ENCODE peak calls at places on chromosome 5, in four cellular contexts. One of them, this sample, is unnamed.

GRCh38 chr5:124841829-124842712 is 95.6 kb upstream of the ZNF608 start:
- DNase-seq in foreskin fibroblast: peak; percentile 33
- DNase-seq in left ventricle myocardium inferior: peak; percentile 22
- DNase-seq in CD8-positive, alpha-beta T cell: no peak
- DNase-seq in this sample: peak; percentile 6

GRCh38 chr5:15255601-15256000 is 244.4 kb upstream of the FBXL7 start:
- DNase-seq in CD8-positive, alpha-beta T cell: no peak
- DNase-seq in foreskin fibroblast: no peak
- DNase-seq in left ventricle myocardium inferior: no peak
- DNase-seq in this sample: peak; percentile 72

GRCh38 chr5:150272531-150272930 is 17.0 kb downstream of the CAMK2A start:
- DNase-seq in left ventricle myocardium inferior: no peak
- DNase-seq in CD8-positive, alpha-beta T cell: no peak
- DNase-seq in foreskin fibroblast: peak; percentile 43
- DNase-seq in this sample: peak; percentile 68

GRCh38 chr5:164289526-164289925 is 784.1 kb downstream of the MAT2B start:
- DNase-seq in CD8-positive, alpha-beta T cell: no peak
- DNase-seq in foreskin fibroblast: no peak
- DNase-seq in left ventricle myocardium inferior: no peak
- DNase-seq in this sample: no peak

GRCh38 chr5:126777974-126778674 is 1.2 kb downstream of the LMNB1 start:
- DNase-seq in foreskin fibroblast: peak; percentile 97
- DNase-seq in CD8-positive, alpha-beta T cell: peak; percentile 92
- DNase-seq in left ventricle myocardium inferior: peak; percentile 84
- DNase-seq in this sample: peak; percentile 96

GRCh38 chr5:112142769-112143270 is 276.3 kb downstream of the EPB41L4A start:
- DNase-seq in foreskin fibroblast: peak; percentile 49
- DNase-seq in CD8-positive, alpha-beta T cell: no peak
- DNase-seq in left ventricle myocardium inferior: no peak
- DNase-seq in this sample: no peak

GRCh38 chr5:73188764-73189521 is 15.9 kb downstream of the TMEM174 start:
- DNase-seq in left ventricle myocardium inferior: no peak
- DNase-seq in foreskin fibroblast: no peak
- DNase-seq in CD8-positive, alpha-beta T cell: no peak
- DNase-seq in this sample: peak; percentile 47

GRCh38 chr5:137791387-137791786 is 37.2 kb upstream of the HNRNPA0 start:
- DNase-seq in CD8-positive, alpha-beta T cell: no peak
- DNase-seq in foreskin fibroblast: no peak
- DNase-seq in left ventricle myocardium inferior: no peak
- DNase-seq in this sample: no peak

GRCh38 chr5:82806513-82806912 is 270.7 kb downstream of the TMEM167A start:
- DNase-seq in foreskin fibroblast: no peak
- DNase-seq in left ventricle myocardium inferior: no peak
- DNase-seq in CD8-positive, alpha-beta T cell: no peak
- DNase-seq in this sample: no peak

DNA sequence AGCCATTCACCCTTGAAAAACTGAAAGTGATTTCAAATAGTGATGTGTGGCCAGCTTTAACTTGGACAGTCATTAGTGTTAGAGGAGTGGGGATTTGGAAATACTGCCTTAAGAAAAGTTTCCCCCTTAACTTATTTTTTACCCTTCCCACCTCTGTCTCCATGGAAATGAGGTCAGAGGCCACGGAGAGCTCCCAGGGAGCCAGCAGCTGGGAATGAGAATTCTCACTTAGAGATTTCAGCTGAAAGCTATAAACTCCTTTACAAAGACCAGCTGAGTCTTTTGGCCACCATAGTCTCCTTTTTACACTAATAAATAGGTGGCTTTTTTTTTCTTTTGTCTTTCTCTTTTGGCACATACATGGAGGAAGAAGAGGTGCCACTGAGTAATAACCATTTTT is 45.7 kb upstream of the PIK3R1 start:
- DNase-seq in left ventricle myocardium inferior: peak; percentile 39
- DNase-seq in CD8-positive, alpha-beta T cell: no peak
- DNase-seq in foreskin fibroblast: no peak
- DNase-seq in this sample: peak; percentile 61
- H3K4me3 ChIP-seq in left ventricle myocardium inferior: no peak overlapping the region
- H3K4me3 ChIP-seq in CD8-positive, alpha-beta T cell: no peak overlapping the region
- H3K4me3 ChIP-seq in foreskin fibroblast: no peak overlapping the region
- H3K4me3 ChIP-seq in this sample: no peak overlapping the region

DNA sequence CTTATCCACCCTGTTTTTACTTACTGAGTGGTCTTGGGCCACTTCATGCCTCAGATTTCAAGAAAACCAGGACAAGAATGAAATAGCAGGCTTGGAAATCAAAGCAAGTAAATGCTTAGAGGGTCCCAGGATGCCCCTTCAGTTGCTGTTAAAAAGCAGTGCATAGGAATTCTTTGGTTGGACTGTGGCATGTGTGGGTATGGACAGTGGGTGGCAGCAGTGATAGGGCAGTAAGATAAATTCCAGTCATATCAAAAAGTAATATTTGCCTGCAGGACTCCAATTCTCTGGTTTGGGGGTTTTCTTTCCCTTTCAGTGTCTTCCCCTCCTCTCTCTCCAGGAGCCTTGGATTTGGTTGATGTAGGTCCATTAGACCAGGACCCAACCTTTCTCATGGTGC is 306.7 kb upstream of the CLINT1 start:
- DNase-seq in CD8-positive, alpha-beta T cell: no peak
- DNase-seq in left ventricle myocardium inferior: no peak
- DNase-seq in foreskin fibroblast: no peak
- DNase-seq in this sample: no peak
- TF ChIP-seq CTCF in CD8-positive, alpha-beta T cell: no peak
- TF ChIP-seq CTCF in left ventricle myocardium inferior: no peak
- TF ChIP-seq CTCF in foreskin fibroblast: no peak
- TF ChIP-seq CTCF in this sample: no peak

DNA sequence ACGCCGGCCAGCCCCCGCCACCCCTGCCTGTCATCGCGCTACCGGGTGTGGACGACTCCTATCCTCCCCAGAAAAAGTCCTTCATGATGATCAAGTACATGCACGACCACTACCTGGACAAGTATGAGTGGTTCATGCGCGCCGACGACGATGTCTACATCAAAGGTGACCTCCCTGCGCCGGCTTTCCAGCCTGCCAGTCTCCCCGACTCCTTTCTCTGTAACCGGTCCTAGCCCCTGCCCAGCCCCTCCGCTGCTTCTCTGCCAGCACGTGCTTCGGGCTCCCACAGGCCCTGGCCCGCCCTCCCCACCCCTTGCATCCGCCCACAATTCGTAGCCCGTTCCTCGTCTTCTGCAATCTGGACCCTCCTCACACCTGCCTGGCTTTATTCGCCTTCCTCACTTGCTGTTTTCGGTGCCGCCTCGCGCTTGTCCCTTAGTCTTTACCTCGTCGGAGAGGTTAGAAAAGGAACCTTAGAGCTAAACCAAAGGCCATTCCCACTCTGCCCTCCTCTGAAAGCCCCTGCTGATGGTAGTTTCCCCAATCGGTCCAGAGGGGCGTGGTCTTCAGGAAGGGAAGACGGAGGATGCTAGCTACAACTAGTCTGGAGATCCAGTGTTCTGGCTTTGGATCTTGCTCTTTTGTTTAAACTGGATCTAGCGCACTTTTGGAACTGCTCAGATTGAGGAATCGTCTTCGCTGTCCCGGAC is 1.4 kb downstream of the CHSY3 start:
- DNase-seq in CD8-positive, alpha-beta T cell: no peak
- DNase-seq in foreskin fibroblast: no peak
- DNase-seq in left ventricle myocardium inferior: no peak
- DNase-seq in this sample: no peak
- H3K4me3 ChIP-seq in CD8-positive, alpha-beta T cell: no peak overlapping the region
- H3K4me3 ChIP-seq in foreskin fibroblast: peak overlapping the region; percentile 63
- H3K4me3 ChIP-seq in left ventricle myocardium inferior: peak overlapping the region; percentile 82
- H3K4me3 ChIP-seq in this sample: peak overlapping the region; percentile 68

GRCh38 chr5:109409844-109410388 is at the start of gene PJA2:
- DNase-seq in left ventricle myocardium inferior: peak; percentile 99
- DNase-seq in CD8-positive, alpha-beta T cell: peak; percentile 96
- DNase-seq in foreskin fibroblast: peak; percentile 100
- DNase-seq in this sample: peak; percentile 100
- TF ChIP-seq CTCF in left ventricle myocardium inferior: peak; percentile 63
- TF ChIP-seq CTCF in CD8-positive, alpha-beta T cell: peak; percentile 39
- TF ChIP-seq CTCF in foreskin fibroblast: peak; percentile 18
- TF ChIP-seq CTCF in this sample: peak; percentile 46

This sample was measured in fibroblast of villous mesenchyme.